ENCODE peak calls at places on chromosomes 13 and 19, in six cellular contexts. X is ovary, Y is tibial nerve, S is IMR-90, M is body of pancreas, R is lower lobe of right lung. E is an unnamed sample.

GRCh38 chr19:16160445-16160942 is 12.8 kb downstream of the CIB3 start:
- DNase-seq in S (no peak), R (no peak), X (no peak), M (no peak), Y (no peak), E (no peak)

GRCh38 chr13:45781553-45782326 is 69.8 kb downstream of the SIAH3 start:
- DNase-seq in S (no peak), R (no peak), Y (no peak), M (peak; percentile 65), X (no peak), E (no peak)

GRCh38 chr13:35144496-35144895 is 202.4 kb downstream of the NBEA start:
- DNase-seq in S (no peak), M (no peak), R (no peak), X (no peak), Y (no peak), E (peak; percentile 7)

GRCh38 chr19:11848200-11848593 is 329 bp upstream of the ZNF439 start:
- DNase-seq in S (no peak), X (no peak), M (no peak), R (no peak), Y (no peak), E (no peak)

GRCh38 chr19:2055871-2056809 is 5.1 kb upstream of the MKNK2 start:
- DNase-seq in S (peak; percentile 64), M (peak; percentile 24), R (no peak), Y (no peak), X (peak; percentile 79), E (no peak)

GRCh38 chr19:57078802-57079201 is 41.0 kb upstream of the USP29 start:
- DNase-seq in S (no peak), X (no peak), Y (no peak), R (no peak), M (no peak), E (no peak)

GRCh38 chr19:32676895-32677359 is 1.3 kb downstream of the RGS9BP start:
- DNase-seq in S (no peak), Y (no peak), R (no peak), X (no peak), M (no peak), E (no peak)

GRCh38 chr13:57716295-57716694 is 84.8 kb downstream of the PCDH17 start:
- DNase-seq in R (no peak), M (no peak), X (no peak), S (no peak), Y (no peak), E (no peak)

GRCh38 chr19:51158474-51159129 is 16.5 kb downstream of the SIGLEC7 start:
- DNase-seq in X (no peak), S (peak; percentile 7), M (peak; percentile 56), Y (no peak), R (peak; percentile 76), E (peak; percentile 11)

GRCh38 chr19:18940791-18941627 is at the start of gene HOMER3:
- DNase-seq in S (peak; percentile 39), X (peak; percentile 81), M (peak; percentile 82), Y (peak; percentile 76), R (peak; percentile 85), E (peak; percentile 29)

GRCh38 chr19:56751078-56751489 is 79.5 kb upstream of the ZNF835 start:
- DNase-seq in R (no peak), Y (no peak), M (no peak), X (peak; percentile 69), S (no peak), E (no peak)

GRCh38 chr13:41291246-41291645 is 19.8 kb upstream of the NAA16 start:
- DNase-seq in M (no peak), Y (no peak), X (no peak), S (no peak), R (no peak), E (no peak)

GRCh38 chr19:17450264-17451075 is 2.0 kb upstream of the TMEM221 start:
- DNase-seq in X (no peak), R (no peak), S (no peak), M (no peak), Y (no peak), E (no peak)

GRCh38 chr19:21148681-21149080 is 6.8 kb downstream of the ZNF431 start:
- DNase-seq in R (no peak), Y (no peak), M (no peak), S (no peak), X (no peak), E (no peak)
- H3K4me3 ChIP-seq in R (no peak overlapping the region), Y (no peak overlapping the region), M (no peak overlapping the region), S (no peak overlapping the region), X (no peak overlapping the region), E (no peak overlapping the region)

GRCh38 chr19:10566408-10566657 is 523 bp upstream of the KRI1 start:
- DNase-seq in Y (no peak), M (no peak), X (no peak), R (no peak), S (no peak), E (no peak)

GRCh38 chr19:10567696-10568443 is 909 bp downstream of the CDKN2D start:
- DNase-seq in M (no peak), S (no peak), X (no peak), Y (no peak), R (no peak), E (no peak)

GRCh38 chr19:10566658-10567410 is 1.0 kb upstream of the KRI1 start:
- DNase-seq in S (no peak), R (no peak), X (peak; percentile 41), M (no peak), Y (no peak), E (no peak)

GRCh38 chr19:10568826-10569651 is at the start of gene CDKN2D:
- DNase-seq in S (peak; percentile 99), X (peak; percentile 100), M (peak; percentile 100), Y (peak; percentile 99), R (peak; percentile 100), E (peak; percentile 100)

DNA sequence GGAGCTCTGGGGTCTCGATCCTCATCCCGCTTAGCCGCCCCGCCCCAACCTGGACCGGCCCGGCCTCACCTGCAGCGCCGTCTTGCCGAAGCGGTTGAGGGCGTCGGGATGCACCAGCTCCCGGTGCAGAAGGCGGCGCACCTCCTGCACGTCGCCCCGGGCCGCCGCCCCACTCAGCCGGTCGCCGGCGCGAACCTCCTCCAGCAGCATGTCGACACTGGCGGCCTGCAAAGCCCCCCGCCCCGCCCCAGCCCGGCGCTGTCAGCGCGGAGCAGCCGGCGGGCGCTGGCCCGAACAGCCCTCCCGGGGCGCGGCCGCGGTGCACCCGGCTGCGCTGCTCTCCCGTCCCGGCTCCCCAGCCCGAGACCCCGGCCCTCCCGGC is 344 bp downstream of the CDKN2D start:
- DNase-seq in M (peak; percentile 54), R (peak; percentile 73), Y (no peak), X (no peak), S (no peak), E (no peak)
- TF ChIP-seq CTCF in M (no peak), R (no peak), Y (no peak), X (no peak), S (no peak), E (no peak)

GRCh38 chr19:41575998-41576397 is at the start of gene CEACAM21:
- DNase-seq in X (no peak), Y (no peak), S (no peak), M (no peak), R (peak; percentile 86), E (no peak)
- H3K27ac ChIP-seq in X (no peak within 1 kb of the TSS), Y (no peak within 1 kb of the TSS), S (no peak within 1 kb of the TSS), M (peak within 1 kb of the TSS; percentile 43), R (peak within 1 kb of the TSS; percentile 76), E (no peak within 1 kb of the TSS)

GRCh38 chr13:113819731-113820715 is 43.9 kb downstream of the GAS6 start:
- DNase-seq in R (no peak), X (no peak), S (no peak), Y (no peak), M (no peak), E (no peak)
- H3K4me3 ChIP-seq in R (peak overlapping the region; percentile 25), X (no peak overlapping the region), S (no peak overlapping the region), Y (no peak overlapping the region), M (no peak overlapping the region), E (no peak overlapping the region)

GRCh38 chr19:49812452-49812996 is 568 bp downstream of the FUZ start:
- DNase-seq in X (no peak), M (no peak), Y (no peak), S (no peak), R (no peak), E (no peak)

GRCh38 chr19:49814010-49814409 is 918 bp upstream of the FUZ start:
- DNase-seq in X (no peak), S (no peak), R (no peak), Y (no peak), M (no peak), E (no peak)

GRCh38 chr19:49809987-49810389 is 3.1 kb downstream of the FUZ start:
- DNase-seq in Y (no peak), X (no peak), M (no peak), R (no peak), S (no peak), E (no peak)

GRCh38 chr19:49811328-49811727 is 1.8 kb downstream of the FUZ start:
- DNase-seq in S (no peak), X (no peak), Y (no peak), R (no peak), M (no peak), E (no peak)

GRCh38 chr19:49812997-49813861 is at the start of gene FUZ:
- DNase-seq in R (peak; percentile 98), M (peak; percentile 97), Y (peak; percentile 94), X (peak; percentile 95), S (peak; percentile 99), E (peak; percentile 99)
- TF ChIP-seq CTCF in R (peak; percentile 36), M (no peak), Y (no peak), X (peak; percentile 38), S (peak; percentile 39), E (peak; percentile 59)

DNA sequence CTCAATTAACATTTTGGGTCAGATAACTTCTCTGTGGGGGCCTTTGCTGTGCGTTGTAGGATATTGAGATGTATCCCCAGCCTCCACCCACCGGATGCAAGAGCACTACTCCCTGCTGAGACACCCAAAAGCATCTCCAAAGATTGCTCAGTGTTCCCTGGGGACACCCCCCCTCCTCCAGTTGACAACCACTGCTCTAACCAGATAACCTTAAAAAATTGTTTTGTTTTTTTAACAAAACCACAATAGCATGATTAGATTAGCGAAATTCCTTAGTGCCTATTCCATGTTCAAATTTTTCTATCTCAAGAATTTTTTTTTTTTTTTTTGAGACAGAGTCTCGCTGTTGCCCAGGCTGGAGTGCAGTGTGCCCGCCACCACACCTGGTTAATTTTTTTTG is 2.6 kb upstream of the EPN1 start:
- DNase-seq in Y (no peak), X (no peak), M (no peak), S (peak; percentile 23), R (no peak), E (peak; percentile 80)
- H3K27ac ChIP-seq in Y (no peak overlapping the region), X (no peak overlapping the region), M (no peak overlapping the region), S (no peak overlapping the region), R (no peak overlapping the region), E (no peak overlapping the region)

DNA sequence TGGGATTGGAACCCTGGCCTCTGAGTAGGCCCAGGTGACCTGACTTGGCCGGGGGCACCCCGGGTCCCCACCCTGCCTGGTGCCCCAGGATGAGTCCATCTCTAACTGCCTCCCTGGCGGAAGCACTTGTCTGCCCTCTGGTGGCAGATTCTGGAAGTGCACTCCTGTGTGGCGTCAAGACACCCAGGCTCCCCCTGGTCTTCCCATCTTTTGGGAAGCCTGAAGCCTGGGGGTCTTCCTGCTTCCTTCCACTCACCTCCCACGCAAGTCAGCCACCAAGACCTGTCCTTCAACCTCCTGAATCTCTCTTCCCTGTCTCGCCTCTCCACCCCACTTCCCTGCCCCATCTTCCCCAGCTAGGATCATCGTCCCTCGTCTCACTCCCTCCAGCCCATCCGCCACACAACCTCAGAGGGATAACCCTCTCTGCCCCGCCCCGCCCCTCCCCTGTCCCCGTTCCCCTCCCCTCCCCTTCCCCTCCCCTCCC is 7.4 kb downstream of the RABAC1 start:
- DNase-seq in R (peak; percentile 81), X (peak; percentile 60), M (peak; percentile 83), Y (peak; percentile 61), S (peak; percentile 65), E (peak; percentile 46)
- H3K4me3 ChIP-seq in R (no peak overlapping the region), X (no peak overlapping the region), M (no peak overlapping the region), Y (no peak overlapping the region), S (no peak overlapping the region), E (no peak overlapping the region)

E was measured in brain microvascular endothelial cell.